ENCODE peak calls at places on chromosomes 4 and X, in nine cellular contexts. U is ascending aorta, X is astrocyte, R is neural crest cell, F is lower lobe of right lung, O is astrocyte of the spinal cord, T is IMR-90, N is progenitor cell of endocrine pancreas, W is endothelial cell. Y is an unnamed sample.

GRCh38 chr4:75686346-75686745 is 13.1 kb upstream of the G3BP2 start:
- DNase-seq in U (no peak), X (no peak), R (no peak), F (no peak), O (no peak), T (no peak), N (no peak), W (no peak), Y (no peak)

GRCh38 chr4:70715097-70715496 is 6.7 kb upstream of the RUFY3 start:
- DNase-seq in U (no peak), X (peak; percentile 34), R (no peak), F (no peak), O (no peak), T (peak; percentile 52), N (no peak), W (no peak), Y (no peak)

GRCh38 chrX:114800719-114801118 is 216.7 kb downstream of the IL13RA2 start:
- DNase-seq in U (no peak), X (peak; percentile 2), R (no peak), F (no peak), O (peak; percentile 15), T (peak; percentile 12), N (no peak), W (no peak), Y (peak; percentile 76)

GRCh38 chrX:139932077-139932900 is 564 bp downstream of the ATP11C start:
- DNase-seq in U (peak; percentile 72), X (no peak), R (no peak), F (peak; percentile 62), O (no peak), T (peak; percentile 26), N (peak; percentile 61), W (peak; percentile 49), Y (peak; percentile 39)

GRCh38 chr4:108382751-108383150 is 214.0 kb upstream of the LEF1 start:
- DNase-seq in U (no peak), X (peak; percentile 71), R (no peak), F (no peak), O (no peak), T (no peak), N (no peak), W (no peak), Y (no peak)

GRCh38 chr4:85740431-85740861 is 265.5 kb downstream of the ARHGAP24 start:
- DNase-seq in U (no peak), X (peak; percentile 21), R (no peak), F (no peak), O (peak; percentile 33), T (peak; percentile 67), N (no peak), W (no peak), Y (peak; percentile 58)

GRCh38 chr4:150431221-150431620 is 150.7 kb upstream of the MAB21L2 start:
- DNase-seq in U (no peak), X (no peak), R (no peak), F (no peak), O (no peak), T (no peak), N (no peak), W (no peak), Y (no peak)

GRCh38 chrX:136781180-136781797 is 557 bp upstream of the ARHGEF6 start:
- DNase-seq in U (no peak), X (no peak), R (no peak), F (no peak), O (no peak), T (no peak), N (no peak), W (no peak), Y (peak; percentile 30)

GRCh38 chrX:3651272-3651671 is 62.2 kb downstream of the PRKX start:
- DNase-seq in U (no peak), X (no peak), R (peak; percentile 6), F (no peak), O (peak; percentile 77), T (peak; percentile 49), N (no peak), W (no peak), Y (peak; percentile 53)

GRCh38 chr4:8046925-8047541 is 107.4 kb upstream of the AFAP1 start:
- DNase-seq in U (no peak), X (no peak), R (no peak), F (no peak), O (no peak), T (no peak), N (no peak), W (no peak), Y (no peak)

GRCh38 chr4:5956285-5957021 is 61.8 kb downstream of the C4orf50 start:
- DNase-seq in U (no peak), X (no peak), R (peak; percentile 31), F (no peak), O (no peak), T (no peak), N (peak; percentile 18), W (no peak), Y (no peak)

GRCh38 chrX:150506486-150506885 is 61.9 kb upstream of the MTM1 start:
- DNase-seq in U (no peak), X (no peak), R (no peak), F (no peak), O (no peak), T (no peak), N (no peak), W (no peak), Y (no peak)

DNA sequence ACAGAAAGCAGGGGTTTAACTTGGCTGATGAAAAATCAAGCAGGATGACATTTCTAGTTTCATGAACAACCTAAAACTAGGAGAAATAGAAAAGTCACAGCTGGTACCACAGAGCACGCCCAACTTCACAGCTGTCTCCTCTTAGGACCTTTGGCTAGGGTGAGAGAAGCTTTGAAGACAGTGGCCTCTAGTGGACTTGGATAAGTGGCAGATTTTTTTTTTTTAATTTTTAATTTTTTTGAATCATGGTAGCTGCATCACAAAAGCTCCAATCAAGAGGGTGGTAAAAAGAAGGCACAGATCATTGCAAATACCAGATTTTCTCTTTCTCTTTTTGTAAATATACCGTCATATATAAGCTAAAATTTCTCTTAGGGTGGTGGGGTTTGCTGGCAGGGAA is 20.2 kb upstream of the MAP3K15 start:
- DNase-seq in U (no peak), X (no peak), R (no peak), F (no peak), O (peak; percentile 8), T (peak; percentile 24), N (no peak), W (no peak), Y (peak; percentile 30)
- TF ChIP-seq CTCF in U (no peak), X (peak; percentile 21), R (peak; percentile 53), F (no peak), O (peak; percentile 34), T (peak; percentile 45), N (peak; percentile 53), W (no peak), Y (peak; percentile 42)

DNA sequence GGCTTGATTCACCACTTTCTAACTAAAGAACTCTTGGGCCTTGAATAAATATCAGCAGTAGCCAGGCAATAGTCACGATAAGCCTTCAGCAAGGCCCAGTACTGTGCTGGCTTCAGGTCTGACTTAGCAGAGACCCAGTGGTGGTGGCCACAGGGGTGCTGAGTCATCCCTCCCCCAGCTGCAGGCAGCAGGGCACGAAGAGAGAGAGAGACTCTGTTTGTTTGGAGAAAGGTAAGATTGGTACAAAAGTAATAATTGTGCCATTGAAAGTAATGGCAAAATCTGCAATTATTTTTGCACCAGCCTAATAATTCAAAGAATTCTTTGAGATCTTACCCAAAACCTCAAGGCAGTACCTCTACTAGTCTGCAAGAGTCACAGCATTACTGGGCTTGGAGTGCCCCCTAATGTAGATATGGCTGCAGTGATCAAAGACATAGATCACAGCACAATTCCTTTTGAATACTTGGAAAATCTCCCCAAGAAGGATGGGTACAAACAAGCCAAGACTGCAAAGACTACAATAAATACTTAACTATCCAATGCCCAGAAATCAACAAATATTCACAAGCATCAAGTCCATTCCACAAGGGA is 159.5 kb upstream of the USP38 start:
- DNase-seq in U (no peak), X (peak; percentile 53), R (no peak), F (no peak), O (peak; percentile 65), T (peak; percentile 33), N (no peak), W (peak; percentile 26), Y (peak; percentile 44)
- TF ChIP-seq CTCF in U (no peak), X (peak; percentile 26), R (peak; percentile 47), F (peak; percentile 40), O (peak; percentile 29), T (peak; percentile 19), N (peak; percentile 54), W (no peak), Y (peak; percentile 44)

DNA sequence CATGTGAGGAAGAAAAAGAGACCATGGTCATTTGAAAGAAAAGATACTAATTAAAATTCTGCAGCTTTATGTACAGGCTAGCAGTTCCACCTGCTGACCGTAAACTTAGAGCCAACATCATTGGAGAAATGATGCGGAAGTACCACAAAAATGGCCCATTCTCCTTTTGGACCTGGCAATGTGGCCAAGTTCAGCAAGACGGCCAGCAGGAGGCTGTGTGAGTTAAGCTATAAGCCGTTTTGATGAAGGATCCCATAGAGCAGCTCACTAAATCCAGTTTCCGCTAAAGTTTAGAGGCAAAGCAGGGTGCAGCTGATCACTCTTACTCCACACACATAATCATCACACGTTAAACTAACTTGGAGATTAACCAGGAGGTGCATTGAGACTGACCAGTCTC is 133.8 kb downstream of the LDB2 start:
- DNase-seq in U (no peak), X (no peak), R (no peak), F (no peak), O (peak; percentile 37), T (peak; percentile 29), N (no peak), W (peak; percentile 34), Y (peak; percentile 27)
- TF ChIP-seq CTCF in U (no peak), X (peak; percentile 30), R (peak; percentile 45), F (peak; percentile 24), O (peak; percentile 56), T (peak; percentile 31), N (peak; percentile 58), W (peak; percentile 57), Y (peak; percentile 56)

GRCh38 chr4:61298178-61298740 is 98.1 kb downstream of the ADGRL3 start:
- DNase-seq in U (no peak), X (no peak), R (no peak), F (no peak), O (no peak), T (no peak), N (no peak), W (no peak), Y (no peak)

GRCh38 chr4:61294001-61294400 is 93.9 kb downstream of the ADGRL3 start:
- DNase-seq in U (no peak), X (no peak), R (no peak), F (no peak), O (no peak), T (no peak), N (no peak), W (no peak), Y (no peak)

GRCh38 chr4:61301285-61301684 is 101.2 kb downstream of the ADGRL3 start:
- DNase-seq in U (no peak), X (no peak), R (no peak), F (no peak), O (no peak), T (no peak), N (no peak), W (no peak), Y (no peak)

GRCh38 chr4:61296115-61296514 is 96.0 kb downstream of the ADGRL3 start:
- DNase-seq in U (no peak), X (no peak), R (no peak), F (no peak), O (no peak), T (no peak), N (no peak), W (no peak), Y (no peak)

DNA sequence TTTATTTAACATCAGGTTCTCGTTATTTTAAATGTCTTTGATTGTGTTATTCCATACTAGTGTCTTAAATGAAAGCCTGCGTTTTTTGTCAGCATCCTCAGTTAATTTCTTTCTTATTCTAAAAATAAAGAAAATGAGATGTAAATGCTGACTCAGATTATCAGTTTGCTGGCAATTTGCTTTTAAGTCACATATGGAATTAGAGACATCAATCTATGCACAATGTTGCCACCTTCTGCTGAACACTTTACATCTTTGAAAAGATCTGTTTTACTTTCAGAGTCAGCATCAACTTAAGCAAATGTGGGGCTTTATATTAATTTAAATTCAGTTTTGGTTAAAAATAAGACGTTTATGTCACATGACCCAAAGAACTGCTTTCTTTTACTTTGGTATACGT is 99.2 kb downstream of the ADGRL3 start:
- DNase-seq in U (no peak), X (no peak), R (no peak), F (no peak), O (no peak), T (no peak), N (no peak), W (no peak), Y (no peak)
- TF ChIP-seq CTCF in U (no peak), X (no peak), R (no peak), F (no peak), O (no peak), T (no peak), N (no peak), W (no peak), Y (no peak)

Y was measured in fibroblast of villous mesenchyme.